ENCODE peak calls at places on chromosome 3, in seven cellular contexts. One of them, this sample, is unnamed.
A peak's percentile ranks its signal among the peaks of the same experiment; 100 is the strongest.

GRCh38 chr3:45034612-45035252 is 8.6 kb downstream of the CLEC3B start:
- DNase-seq in astrocyte of the hippocampus: no peak
- DNase-seq in ELR: peak; percentile 24
- DNase-seq in stimulated activated CD4-positive, alpha-beta T cell treated with anti-CD3 and anti-CD28 coated beads, Interleukin-1b, Interleukin-23, amount 100 ng/mL, for 1 hour: no peak
- DNase-seq in glomerular endothelial cell: no peak
- DNase-seq in left cardiac atrium: peak; percentile 71
- DNase-seq in NCI-H774: no peak
- DNase-seq in this sample: no peak

GRCh38 chr3:45343947-45344346 is 44.4 kb upstream of the LARS2 start:
- DNase-seq in NCI-H774: no peak
- DNase-seq in ELR: peak; percentile 43
- DNase-seq in left cardiac atrium: no peak
- DNase-seq in astrocyte of the hippocampus: no peak
- DNase-seq in stimulated activated CD4-positive, alpha-beta T cell treated with anti-CD3 and anti-CD28 coated beads, Interleukin-1b, Interleukin-23, amount 100 ng/mL, for 1 hour: no peak
- DNase-seq in glomerular endothelial cell: no peak
- DNase-seq in this sample: peak; percentile 43

GRCh38 chr3:20222274-20222673 is 36.3 kb upstream of the SGO1 start:
- DNase-seq in stimulated activated CD4-positive, alpha-beta T cell treated with anti-CD3 and anti-CD28 coated beads, Interleukin-1b, Interleukin-23, amount 100 ng/mL, for 1 hour: no peak
- DNase-seq in ELR: no peak
- DNase-seq in glomerular endothelial cell: no peak
- DNase-seq in astrocyte of the hippocampus: no peak
- DNase-seq in NCI-H774: no peak
- DNase-seq in left cardiac atrium: no peak
- DNase-seq in this sample: no peak

GRCh38 chr3:172101107-172101506 is 61.7 kb downstream of the FNDC3B start:
- DNase-seq in ELR: no peak
- DNase-seq in left cardiac atrium: no peak
- DNase-seq in NCI-H774: peak; percentile 24
- DNase-seq in astrocyte of the hippocampus: no peak
- DNase-seq in stimulated activated CD4-positive, alpha-beta T cell treated with anti-CD3 and anti-CD28 coated beads, Interleukin-1b, Interleukin-23, amount 100 ng/mL, for 1 hour: no peak
- DNase-seq in glomerular endothelial cell: no peak
- DNase-seq in this sample: peak; percentile 28

GRCh38 chr3:171374661-171375285 is 85.4 kb downstream of the TNIK start:
- DNase-seq in NCI-H774: no peak
- DNase-seq in astrocyte of the hippocampus: peak; percentile 62
- DNase-seq in stimulated activated CD4-positive, alpha-beta T cell treated with anti-CD3 and anti-CD28 coated beads, Interleukin-1b, Interleukin-23, amount 100 ng/mL, for 1 hour: no peak
- DNase-seq in ELR: peak; percentile 86
- DNase-seq in glomerular endothelial cell: no peak
- DNase-seq in left cardiac atrium: no peak
- DNase-seq in this sample: no peak

GRCh38 chr3:164852866-164853265 is 225.4 kb downstream of the SI start:
- DNase-seq in left cardiac atrium: no peak
- DNase-seq in stimulated activated CD4-positive, alpha-beta T cell treated with anti-CD3 and anti-CD28 coated beads, Interleukin-1b, Interleukin-23, amount 100 ng/mL, for 1 hour: no peak
- DNase-seq in astrocyte of the hippocampus: no peak
- DNase-seq in ELR: no peak
- DNase-seq in glomerular endothelial cell: no peak
- DNase-seq in NCI-H774: no peak
- DNase-seq in this sample: no peak

GRCh38 chr3:156307704-156308103 is 187.3 kb downstream of the KCNAB1 start:
- DNase-seq in glomerular endothelial cell: peak; percentile 51
- DNase-seq in stimulated activated CD4-positive, alpha-beta T cell treated with anti-CD3 and anti-CD28 coated beads, Interleukin-1b, Interleukin-23, amount 100 ng/mL, for 1 hour: no peak
- DNase-seq in left cardiac atrium: peak; percentile 83
- DNase-seq in ELR: peak; percentile 88
- DNase-seq in astrocyte of the hippocampus: peak; percentile 64
- DNase-seq in NCI-H774: no peak
- DNase-seq in this sample: no peak

GRCh38 chr3:192819001-192819569 is 91.7 kb upstream of the FGF12 start:
- DNase-seq in NCI-H774: no peak
- DNase-seq in astrocyte of the hippocampus: peak; percentile 72
- DNase-seq in ELR: peak; percentile 92
- DNase-seq in stimulated activated CD4-positive, alpha-beta T cell treated with anti-CD3 and anti-CD28 coated beads, Interleukin-1b, Interleukin-23, amount 100 ng/mL, for 1 hour: no peak
- DNase-seq in glomerular endothelial cell: no peak
- DNase-seq in left cardiac atrium: peak; percentile 29
- DNase-seq in this sample: no peak

GRCh38 chr3:148203263-148204010 is 494.3 kb upstream of the AGTR1 start:
- DNase-seq in stimulated activated CD4-positive, alpha-beta T cell treated with anti-CD3 and anti-CD28 coated beads, Interleukin-1b, Interleukin-23, amount 100 ng/mL, for 1 hour: no peak
- DNase-seq in glomerular endothelial cell: no peak
- DNase-seq in left cardiac atrium: no peak
- DNase-seq in ELR: no peak
- DNase-seq in NCI-H774: no peak
- DNase-seq in astrocyte of the hippocampus: no peak
- DNase-seq in this sample: no peak

GRCh38 chr3:157999246-157999645 is 107.0 kb downstream of the SHOX2 start:
- DNase-seq in glomerular endothelial cell: no peak
- DNase-seq in stimulated activated CD4-positive, alpha-beta T cell treated with anti-CD3 and anti-CD28 coated beads, Interleukin-1b, Interleukin-23, amount 100 ng/mL, for 1 hour: no peak
- DNase-seq in left cardiac atrium: no peak
- DNase-seq in ELR: peak; percentile 9
- DNase-seq in astrocyte of the hippocampus: peak; percentile 3
- DNase-seq in NCI-H774: peak; percentile 79
- DNase-seq in this sample: peak; percentile 70

GRCh38 chr3:150184426-150185071 is 213.9 kb upstream of the PFN2 start:
- DNase-seq in left cardiac atrium: no peak
- DNase-seq in NCI-H774: no peak
- DNase-seq in astrocyte of the hippocampus: peak; percentile 16
- DNase-seq in ELR: peak; percentile 70
- DNase-seq in stimulated activated CD4-positive, alpha-beta T cell treated with anti-CD3 and anti-CD28 coated beads, Interleukin-1b, Interleukin-23, amount 100 ng/mL, for 1 hour: no peak
- DNase-seq in glomerular endothelial cell: peak; percentile 23
- DNase-seq in this sample: no peak